ENCODE peak calls at places on chromosomes 16 and 17, in five cellular contexts. One of them, this sample, is unnamed.

GRCh38 chr17:62627904-62628603 is 584 bp downstream of the MRC2 start:
- DNase-seq in GM12865: peak; percentile 17
- DNase-seq in Peyer's patch: no peak
- DNase-seq in dorsolateral prefrontal cortex: no peak
- DNase-seq in tibial artery: peak; percentile 50
- DNase-seq in this sample: peak; percentile 82

GRCh38 chr17:48198950-48199541 is 91.5 kb downstream of the SNX11 start:
- DNase-seq in GM12865: peak; percentile 5
- DNase-seq in Peyer's patch: no peak
- DNase-seq in dorsolateral prefrontal cortex: no peak
- DNase-seq in tibial artery: no peak
- DNase-seq in this sample: no peak

GRCh38 chr16:24610421-24610765 is 71.0 kb downstream of the RBBP6 start:
- DNase-seq in GM12865: no peak
- DNase-seq in Peyer's patch: no peak
- DNase-seq in dorsolateral prefrontal cortex: no peak
- DNase-seq in tibial artery: no peak
- DNase-seq in this sample: peak; percentile 32

GRCh38 chr17:67165201-67165600 is 79.8 kb downstream of the HELZ start:
- DNase-seq in GM12865: no peak
- DNase-seq in Peyer's patch: no peak
- DNase-seq in dorsolateral prefrontal cortex: no peak
- DNase-seq in tibial artery: peak; percentile 52
- DNase-seq in this sample: no peak

GRCh38 chr17:31248986-31249385 is 48.1 kb downstream of the OMG start:
- DNase-seq in GM12865: no peak
- DNase-seq in Peyer's patch: no peak
- DNase-seq in dorsolateral prefrontal cortex: no peak
- DNase-seq in tibial artery: no peak
- DNase-seq in this sample: peak; percentile 70

GRCh38 chr16:69311533-69312388 is 611 bp downstream of the VPS4A start:
- DNase-seq in GM12865: peak; percentile 68
- DNase-seq in Peyer's patch: peak; percentile 30
- DNase-seq in dorsolateral prefrontal cortex: no peak
- DNase-seq in tibial artery: no peak
- DNase-seq in this sample: peak; percentile 27

GRCh38 chr17:53721101-53721500 is 101.6 kb upstream of the KIF2B start:
- DNase-seq in GM12865: no peak
- DNase-seq in Peyer's patch: no peak
- DNase-seq in dorsolateral prefrontal cortex: no peak
- DNase-seq in tibial artery: no peak
- DNase-seq in this sample: peak; percentile 24

GRCh38 chr17:66580601-66581385 is 254.1 kb upstream of the CACNG5 start:
- DNase-seq in GM12865: no peak
- DNase-seq in Peyer's patch: peak; percentile 30
- DNase-seq in dorsolateral prefrontal cortex: no peak
- DNase-seq in tibial artery: no peak
- DNase-seq in this sample: no peak

GRCh38 chr16:22898874-22899348 is 84.9 kb downstream of the HS3ST2 start:
- DNase-seq in GM12865: peak; percentile 66
- DNase-seq in Peyer's patch: peak; percentile 35
- DNase-seq in dorsolateral prefrontal cortex: peak; percentile 73
- DNase-seq in tibial artery: peak; percentile 72
- DNase-seq in this sample: peak; percentile 56

GRCh38 chr17:2798679-2799078 is 2.4 kb downstream of the RAP1GAP2 start:
- DNase-seq in GM12865: no peak
- DNase-seq in Peyer's patch: no peak
- DNase-seq in dorsolateral prefrontal cortex: no peak
- DNase-seq in tibial artery: no peak
- DNase-seq in this sample: no peak

GRCh38 chr16:30744146-30744545 is 4.1 kb upstream of the PHKG2 start:
- DNase-seq in GM12865: no peak
- DNase-seq in Peyer's patch: no peak
- DNase-seq in dorsolateral prefrontal cortex: no peak
- DNase-seq in tibial artery: peak; percentile 59
- DNase-seq in this sample: no peak

GRCh38 chr17:45132569-45133463 is 501 bp upstream of the PLCD3 start:
- DNase-seq in GM12865: peak; percentile 89
- DNase-seq in Peyer's patch: peak; percentile 81
- DNase-seq in dorsolateral prefrontal cortex: peak; percentile 63
- DNase-seq in tibial artery: peak; percentile 88
- DNase-seq in this sample: peak; percentile 74

GRCh38 chr17:64941045-64941444 is 21.8 kb upstream of the LRRC37A3 start:
- DNase-seq in GM12865: no peak
- DNase-seq in Peyer's patch: no peak
- DNase-seq in dorsolateral prefrontal cortex: no peak
- DNase-seq in tibial artery: no peak
- DNase-seq in this sample: no peak

GRCh38 chr17:3751836-3752235 is 28.1 kb downstream of the HASPIN start:
- DNase-seq in GM12865: no peak
- DNase-seq in Peyer's patch: no peak
- DNase-seq in dorsolateral prefrontal cortex: no peak
- DNase-seq in tibial artery: no peak
- DNase-seq in this sample: no peak

GRCh38 chr16:4591706-4592470 is 22.8 kb downstream of the UBALD1 start:
- DNase-seq in GM12865: no peak
- DNase-seq in Peyer's patch: no peak
- DNase-seq in dorsolateral prefrontal cortex: no peak
- DNase-seq in tibial artery: no peak
- DNase-seq in this sample: no peak

DNA sequence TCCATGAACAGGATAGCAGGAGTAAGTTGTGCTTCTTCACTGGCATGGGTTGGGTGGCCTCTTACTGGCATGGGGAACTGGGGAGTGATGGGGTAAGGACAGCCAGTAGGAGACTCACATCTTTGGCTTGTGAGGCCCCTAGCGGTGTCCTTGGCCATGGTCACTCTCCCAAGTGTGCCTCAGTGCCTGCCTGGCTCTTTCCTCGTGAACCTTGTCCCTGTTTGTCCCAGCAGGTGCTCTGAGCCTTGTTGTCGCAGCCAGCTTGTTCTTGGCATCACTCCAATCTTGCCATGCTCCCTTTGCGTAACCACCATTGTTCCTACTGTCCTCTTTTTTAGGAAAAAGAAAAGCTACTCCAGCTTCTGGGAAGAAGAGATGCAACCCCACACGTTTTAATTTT is 53.6 kb upstream of the SDK2 start:
- DNase-seq in GM12865: no peak
- DNase-seq in Peyer's patch: no peak
- DNase-seq in dorsolateral prefrontal cortex: no peak
- DNase-seq in tibial artery: no peak
- DNase-seq in this sample: no peak
- TF ChIP-seq CTCF in GM12865: no peak
- TF ChIP-seq CTCF in Peyer's patch: no peak
- TF ChIP-seq CTCF in dorsolateral prefrontal cortex: no peak
- TF ChIP-seq CTCF in tibial artery: no peak
- TF ChIP-seq CTCF in this sample: no peak

GRCh38 chr17:29176500-29177351 is 3.5 kb downstream of the MYO18A start:
- DNase-seq in GM12865: peak; percentile 83
- DNase-seq in Peyer's patch: peak; percentile 67
- DNase-seq in dorsolateral prefrontal cortex: peak; percentile 26
- DNase-seq in tibial artery: no peak
- DNase-seq in this sample: peak; percentile 24

GRCh38 chr17:29177541-29177870 is 2.7 kb downstream of the MYO18A start:
- DNase-seq in GM12865: no peak
- DNase-seq in Peyer's patch: no peak
- DNase-seq in dorsolateral prefrontal cortex: no peak
- DNase-seq in tibial artery: no peak
- DNase-seq in this sample: no peak

GRCh38 chr17:29179232-29180036 is 764 bp downstream of the MYO18A start:
- DNase-seq in GM12865: no peak
- DNase-seq in Peyer's patch: peak; percentile 16
- DNase-seq in dorsolateral prefrontal cortex: no peak
- DNase-seq in tibial artery: no peak
- DNase-seq in this sample: no peak

GRCh38 chr17:29178750-29179231 is 1.4 kb downstream of the MYO18A start:
- DNase-seq in GM12865: no peak
- DNase-seq in Peyer's patch: no peak
- DNase-seq in dorsolateral prefrontal cortex: no peak
- DNase-seq in tibial artery: no peak
- DNase-seq in this sample: no peak

GRCh38 chr17:29177871-29178749 is 2.1 kb downstream of the MYO18A start:
- DNase-seq in GM12865: no peak
- DNase-seq in Peyer's patch: peak; percentile 15
- DNase-seq in dorsolateral prefrontal cortex: peak; percentile 10
- DNase-seq in tibial artery: no peak
- DNase-seq in this sample: no peak
- H3K4me3 ChIP-seq in GM12865: no peak overlapping the region
- H3K4me3 ChIP-seq in Peyer's patch: no peak overlapping the region
- H3K4me3 ChIP-seq in dorsolateral prefrontal cortex: peak overlapping the region; percentile 62
- H3K4me3 ChIP-seq in tibial artery: no peak overlapping the region
- H3K4me3 ChIP-seq in this sample: no peak overlapping the region

DNA sequence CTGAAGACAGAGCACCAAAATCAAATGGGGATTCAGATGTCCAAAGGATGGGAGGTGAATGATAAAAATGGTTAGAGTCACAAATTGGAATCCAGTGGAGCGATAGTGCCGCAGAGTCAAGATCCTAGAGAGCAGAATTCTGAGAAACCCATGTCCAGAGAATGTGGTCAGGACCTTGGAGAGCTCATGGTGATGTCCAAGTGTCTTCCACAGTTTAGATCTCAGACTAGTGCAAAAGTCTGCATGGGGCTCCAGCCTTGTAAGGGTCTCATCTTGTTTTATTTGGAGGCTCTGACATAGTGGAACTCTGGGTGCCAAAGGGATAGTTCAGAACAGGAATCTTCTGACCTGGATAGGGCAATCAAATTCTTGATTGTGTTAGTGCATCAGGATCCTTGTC is 245.9 kb upstream of the HSBP1 start:
- DNase-seq in GM12865: no peak
- DNase-seq in Peyer's patch: no peak
- DNase-seq in dorsolateral prefrontal cortex: no peak
- DNase-seq in tibial artery: no peak
- DNase-seq in this sample: peak; percentile 22
- TF ChIP-seq CTCF in GM12865: no peak
- TF ChIP-seq CTCF in Peyer's patch: no peak
- TF ChIP-seq CTCF in dorsolateral prefrontal cortex: no peak
- TF ChIP-seq CTCF in tibial artery: no peak
- TF ChIP-seq CTCF in this sample: no peak

GRCh38 chr17:8312251-8312650 is 2.2 kb downstream of the ARHGEF15 start:
- DNase-seq in GM12865: no peak
- DNase-seq in Peyer's patch: no peak
- DNase-seq in dorsolateral prefrontal cortex: no peak
- DNase-seq in tibial artery: no peak
- DNase-seq in this sample: no peak
- H3K4me3 ChIP-seq in GM12865: no peak overlapping the region
- H3K4me3 ChIP-seq in Peyer's patch: no peak overlapping the region
- H3K4me3 ChIP-seq in dorsolateral prefrontal cortex: no peak overlapping the region
- H3K4me3 ChIP-seq in tibial artery: no peak overlapping the region
- H3K4me3 ChIP-seq in this sample: no peak overlapping the region

DNA sequence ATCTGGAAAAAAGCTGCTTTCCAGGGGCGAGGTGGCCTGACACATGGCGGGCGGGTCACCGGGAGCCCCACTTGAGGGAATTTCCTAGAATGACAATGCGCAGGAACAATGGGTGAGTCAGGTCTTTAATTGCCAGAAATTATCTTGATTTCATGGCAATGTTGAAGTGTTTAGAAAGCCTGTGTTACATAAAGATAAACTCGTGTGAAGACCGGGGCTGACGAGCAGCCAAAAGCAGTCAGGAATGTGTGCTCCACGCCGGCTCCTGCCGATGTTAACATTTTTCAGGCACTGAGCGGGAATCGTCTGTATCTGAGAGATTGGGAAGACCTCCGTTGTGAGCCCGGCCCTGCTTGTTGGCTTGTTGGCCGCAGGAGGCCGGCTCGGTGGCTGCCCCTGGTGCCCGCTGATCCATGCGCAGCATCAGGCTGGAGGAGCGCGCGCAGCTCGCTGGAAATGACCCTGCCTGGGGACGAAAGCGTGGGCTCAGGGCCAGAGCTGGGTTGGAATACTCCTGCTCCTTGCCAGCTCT is 353.1 kb downstream of the FOXL1 start:
- DNase-seq in GM12865: no peak
- DNase-seq in Peyer's patch: no peak
- DNase-seq in dorsolateral prefrontal cortex: no peak
- DNase-seq in tibial artery: peak; percentile 47
- DNase-seq in this sample: peak; percentile 70
- TF ChIP-seq CTCF in GM12865: no peak
- TF ChIP-seq CTCF in Peyer's patch: no peak
- TF ChIP-seq CTCF in dorsolateral prefrontal cortex: no peak
- TF ChIP-seq CTCF in tibial artery: peak; percentile 23
- TF ChIP-seq CTCF in this sample: no peak

DNA sequence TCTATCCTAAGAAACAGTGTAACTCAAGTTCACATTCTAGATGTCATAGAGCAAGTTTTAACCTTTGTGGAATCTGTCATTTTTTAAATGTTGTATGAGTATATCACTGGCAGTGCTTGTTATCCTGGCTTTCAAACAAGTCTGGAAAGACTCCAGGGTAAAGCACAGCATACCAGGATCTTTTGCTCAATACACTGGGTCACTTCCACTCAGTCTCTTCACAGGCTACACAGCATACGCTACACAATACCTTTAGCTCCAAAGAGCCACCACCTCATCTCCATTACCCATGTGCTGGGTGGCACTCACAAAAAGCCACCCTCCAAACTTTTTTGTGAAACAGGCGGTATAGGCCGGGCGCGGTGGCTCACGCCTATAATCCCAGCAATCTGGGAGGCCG is 69.5 kb downstream of the PARN start:
- DNase-seq in GM12865: no peak
- DNase-seq in Peyer's patch: no peak
- DNase-seq in dorsolateral prefrontal cortex: no peak
- DNase-seq in tibial artery: no peak
- DNase-seq in this sample: no peak
- H3K4me3 ChIP-seq in GM12865: no peak overlapping the region
- H3K4me3 ChIP-seq in Peyer's patch: no peak overlapping the region
- H3K4me3 ChIP-seq in dorsolateral prefrontal cortex: no peak overlapping the region
- H3K4me3 ChIP-seq in tibial artery: no peak overlapping the region
- H3K4me3 ChIP-seq in this sample: no peak overlapping the region

GRCh38 chr16:61128545-61129323 is 907.5 kb downstream of the CDH8 start:
- DNase-seq in GM12865: no peak
- DNase-seq in Peyer's patch: no peak
- DNase-seq in dorsolateral prefrontal cortex: no peak
- DNase-seq in tibial artery: no peak
- DNase-seq in this sample: no peak
- TF ChIP-seq CTCF in GM12865: no peak
- TF ChIP-seq CTCF in Peyer's patch: no peak
- TF ChIP-seq CTCF in dorsolateral prefrontal cortex: no peak
- TF ChIP-seq CTCF in tibial artery: no peak
- TF ChIP-seq CTCF in this sample: no peak

This sample was measured in astrocyte of the spinal cord.